ENCODE peak calls at places on chromosome 2, in five cellular contexts. H is psoas muscle, O is cardiac muscle cell, W is tibial nerve, N is adrenal gland. U is an unnamed sample.
A peak's percentile ranks its signal among the peaks of the same experiment; 100 is the strongest.

GRCh38 chr2:17756629-17757028 is 2.7 kb downstream of the GEN1 start:
- DNase-seq in H (no peak), O (peak; percentile 55), W (no peak), N (no peak), U (no peak)

GRCh38 chr2:64766841-64767669 is 113.3 kb upstream of the SERTAD2 start:
- DNase-seq in H (no peak), O (peak; percentile 60), W (no peak), N (no peak), U (peak; percentile 60)

GRCh38 chr2:71880846-71881610 is 266.6 kb downstream of the CYP26B1 start:
- DNase-seq in H (peak; percentile 93), O (peak; percentile 64), W (peak; percentile 57), N (peak; percentile 87), U (no peak)

GRCh38 chr2:143839456-143839855 is 680.5 kb downstream of the ZEB2 start:
- DNase-seq in H (no peak), O (no peak), W (no peak), N (no peak), U (no peak)

GRCh38 chr2:211591456-211591855 is 947.1 kb downstream of the ERBB4 start:
- DNase-seq in H (no peak), O (no peak), W (no peak), N (no peak), U (no peak)

GRCh38 chr2:38692636-38693318 is 26.9 kb downstream of the GALM start:
- DNase-seq in H (no peak), O (no peak), W (no peak), N (peak; percentile 90), U (no peak)

GRCh38 chr2:206585335-206585734 is 57.0 kb upstream of the FAM237A start:
- DNase-seq in H (no peak), O (peak; percentile 3), W (no peak), N (no peak), U (no peak)

GRCh38 chr2:151766421-151767153 is 32.3 kb upstream of the NEB start:
- DNase-seq in H (no peak), O (no peak), W (no peak), N (no peak), U (peak; percentile 34)

GRCh38 chr2:61354486-61355197 is 116.2 kb downstream of the USP34 start:
- DNase-seq in H (no peak), O (peak; percentile 18), W (no peak), N (no peak), U (no peak)

GRCh38 chr2:150081775-150082517 is 405.5 kb downstream of the RND3 start:
- DNase-seq in H (no peak), O (peak; percentile 44), W (no peak), N (no peak), U (no peak)

GRCh38 chr2:1788478-1788959 is 44.2 kb upstream of the PXDN start:
- DNase-seq in H (no peak), O (no peak), W (no peak), N (no peak), U (no peak)

GRCh38 chr2:12330916-12331315 is 385.8 kb upstream of the TRIB2 start:
- DNase-seq in H (no peak), O (peak; percentile 45), W (no peak), N (no peak), U (no peak)

DNA sequence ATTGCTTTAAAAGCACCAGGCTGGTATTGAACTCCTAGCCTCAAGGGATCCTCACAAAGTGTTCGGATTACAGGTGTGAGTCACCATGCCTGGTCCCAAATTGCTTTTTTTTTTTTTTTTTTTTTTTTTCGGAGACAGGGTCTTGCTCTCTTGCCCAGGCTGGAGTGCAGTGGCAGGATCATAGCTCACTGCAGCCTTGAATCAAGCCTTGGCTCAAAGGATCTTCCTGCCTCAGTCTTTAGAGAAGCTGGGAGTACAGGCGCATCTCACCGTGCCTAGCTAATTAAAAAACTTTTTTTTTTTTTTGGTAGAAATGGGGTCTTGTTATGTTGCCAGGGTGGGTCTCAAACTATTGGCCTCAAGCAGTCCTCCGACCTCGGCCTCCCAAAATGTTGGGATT is 12.8 kb downstream of the MTA3 start:
- DNase-seq in H (no peak), O (no peak), W (no peak), N (no peak), U (no peak)
- H3K36me3 ChIP-seq in H (no peaks in the 10 kb centered on the region), O (peaks cover 11% of the 10 kb centered on the region), W (peaks cover 47% of the 10 kb centered on the region), N (peaks cover 51% of the 10 kb centered on the region), U (no peaks in the 10 kb centered on the region)

DNA sequence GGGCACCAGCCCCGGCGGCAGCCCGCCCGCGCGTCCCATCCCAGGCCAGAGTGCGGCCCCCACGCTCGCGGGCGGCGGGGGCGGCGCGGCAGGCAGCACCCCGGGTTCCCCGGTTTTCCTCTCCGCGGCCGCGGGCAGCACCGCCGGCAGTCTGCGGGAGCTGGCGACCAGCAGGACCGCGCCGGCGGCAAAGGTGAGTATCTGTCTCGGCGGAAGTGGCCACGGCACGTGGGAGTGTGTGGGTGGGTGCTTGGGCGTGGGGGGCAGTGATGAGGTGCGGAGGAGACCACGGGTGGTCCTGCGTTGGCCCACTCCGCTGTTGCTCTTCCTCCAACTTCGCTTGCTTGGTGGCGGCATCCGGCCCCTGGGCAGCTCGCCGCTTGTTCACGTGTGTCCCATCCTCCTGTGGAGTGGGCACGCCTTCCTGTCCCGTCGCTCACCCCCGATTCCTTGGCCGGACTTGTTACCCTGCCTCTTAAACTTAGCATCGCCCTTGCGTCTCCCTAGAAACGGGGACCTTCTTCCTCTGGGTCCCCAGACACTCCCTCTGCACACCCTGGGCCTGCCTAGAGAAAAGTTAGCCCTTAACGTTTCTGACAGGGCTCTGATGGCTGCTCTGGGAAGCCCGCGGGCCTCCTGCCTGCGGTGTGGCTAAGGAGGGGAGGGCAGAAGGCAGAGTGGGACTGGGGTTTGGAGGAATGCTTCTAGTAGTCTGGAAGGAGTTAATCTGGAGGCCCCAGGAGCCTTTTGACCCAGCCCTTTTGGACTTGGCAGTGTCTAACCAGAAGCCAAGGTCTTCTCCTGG is 1.1 kb downstream of the SH3RF3 start:
- DNase-seq in H (no peak), O (peak; percentile 24), W (no peak), N (peak; percentile 60), U (no peak)
- H3K4me3 ChIP-seq in H (peak overlapping the region; percentile 86), O (no peak overlapping the region), W (peak overlapping the region; percentile 57), N (peak overlapping the region; percentile 70), U (no peak overlapping the region)

DNA sequence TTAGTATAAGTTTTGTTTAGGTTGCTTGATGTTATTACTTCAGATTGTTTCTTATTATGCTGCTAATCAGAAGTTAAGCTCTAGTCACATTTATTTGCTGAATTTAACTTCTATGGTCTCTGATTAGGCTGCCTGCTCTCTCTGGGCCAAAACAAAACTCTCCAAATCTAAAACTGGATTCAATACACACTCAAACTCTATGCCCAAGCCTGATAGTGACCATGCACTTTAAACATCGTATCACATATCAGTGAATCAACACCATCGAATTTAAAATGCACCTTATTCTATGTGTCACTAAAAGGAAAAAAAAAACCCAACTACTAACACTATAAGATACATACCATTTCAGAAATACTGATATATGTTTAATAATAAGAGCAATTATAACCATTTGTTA is 76.9 kb upstream of the FRZB start:
- DNase-seq in H (no peak), O (no peak), W (no peak), N (no peak), U (no peak)
- H3K36me3 ChIP-seq in H (peaks cover 4% of the 10 kb centered on the region), O (no peaks in the 10 kb centered on the region), W (peaks cover 18% of the 10 kb centered on the region), N (peaks cover 3% of the 10 kb centered on the region), U (no peaks in the 10 kb centered on the region)

DNA sequence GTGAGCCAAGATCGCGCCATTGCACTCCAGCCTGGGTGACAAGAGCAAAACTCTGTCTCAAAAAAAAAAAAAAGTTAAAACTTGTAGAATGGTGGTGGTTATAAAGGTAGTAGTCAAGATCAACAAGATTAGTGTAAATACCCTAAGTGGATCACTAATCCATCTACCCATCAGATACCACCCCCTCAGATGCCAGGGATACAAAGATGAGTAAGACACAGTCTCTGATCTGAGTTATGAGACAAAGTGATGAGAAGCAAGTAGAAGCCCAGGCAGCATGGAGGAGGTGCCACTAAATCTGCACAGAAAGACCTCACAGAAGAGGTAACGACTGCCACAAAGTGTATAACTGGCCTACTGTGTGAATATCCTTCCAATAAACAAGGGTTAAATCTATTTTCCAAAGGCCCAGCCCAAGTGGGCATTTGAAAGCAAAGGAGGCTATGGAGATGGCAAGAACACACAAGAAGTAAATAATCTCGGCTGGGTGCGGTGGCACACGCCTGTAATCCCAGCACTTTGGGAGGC is 20.2 kb downstream of the NFE2L2 start:
- DNase-seq in H (no peak), O (no peak), W (no peak), N (no peak), U (no peak)
- H3K4me3 ChIP-seq in H (no peak overlapping the region), O (no peak overlapping the region), W (no peak overlapping the region), N (no peak overlapping the region), U (no peak overlapping the region)

GRCh38 chr2:215414674-215415073 is 21.2 kb downstream of the FN1 start:
- DNase-seq in H (no peak), O (no peak), W (no peak), N (no peak), U (no peak)
- H3K36me3 ChIP-seq in H (no peaks in the 10 kb centered on the region), O (peaks cover 10% of the 10 kb centered on the region), W (peaks cover 69% of the 10 kb centered on the region), N (no peaks in the 10 kb centered on the region), U (no peaks in the 10 kb centered on the region)

DNA sequence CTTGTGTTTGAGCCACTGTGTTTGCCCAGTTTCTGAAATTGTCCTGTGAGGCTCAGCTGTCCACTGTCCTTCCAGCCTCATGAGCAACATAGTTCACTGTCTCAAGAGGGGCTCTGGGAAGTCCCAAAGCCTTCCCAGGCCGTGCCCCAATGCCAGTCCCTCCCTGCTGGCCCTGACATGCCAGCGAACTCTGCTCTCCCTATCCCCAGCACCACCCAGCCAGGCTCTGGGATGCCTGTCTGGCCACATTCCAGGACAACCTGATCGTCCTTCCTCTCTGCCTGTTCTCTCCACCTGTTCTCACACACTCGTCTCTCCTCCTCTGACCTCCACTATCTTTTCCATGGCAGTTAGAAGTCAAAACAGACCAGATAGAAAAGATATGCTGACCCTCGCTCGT is 278.0 kb upstream of the ID2 start:
- DNase-seq in H (no peak), O (no peak), W (no peak), N (no peak), U (no peak)
- H3K4me3 ChIP-seq in H (no peak overlapping the region), O (no peak overlapping the region), W (no peak overlapping the region), N (no peak overlapping the region), U (no peak overlapping the region)

GRCh38 chr2:217817466-217818292 is 185.1 kb downstream of the TNS1 start:
- DNase-seq in H (peak; percentile 63), O (no peak), W (no peak), N (no peak), U (no peak)
- H3K36me3 ChIP-seq in H (peaks cover 8% of the 10 kb centered on the region), O (peaks cover 14% of the 10 kb centered on the region), W (peaks cover 95% of the 10 kb centered on the region), N (peaks cover 92% of the 10 kb centered on the region), U (no peaks in the 10 kb centered on the region)

U was measured in GM06990.